ENCODE peak calls at places on chromosomes 12 and 14, in ten cellular contexts. H is HFF-Myc; Z is choroid plexus epithelial cell; P is osteocyte; C is GM12878; J is foreskin fibroblast; T is nephron progenitor cell; S is CD8-positive, alpha-beta T cell; U is cardiac muscle cell; A is mammary epithelial cell. W is an unnamed sample.

GRCh38 chr14:60092516-60092915 is 793 bp downstream of the PCNX4 start:
- DNase-seq in H (no peak), Z (peak; percentile 59), P (no peak), C (no peak), J (no peak), T (peak; percentile 10), S (no peak), U (peak; percentile 49), A (no peak), W (peak; percentile 29)

GRCh38 chr12:28578361-28578760 is 388.1 kb downstream of the CCDC91 start:
- DNase-seq in H (no peak), Z (peak; percentile 25), P (no peak), C (no peak), J (peak; percentile 40), T (no peak), S (no peak), U (no peak), A (no peak), W (no peak)

GRCh38 chr12:14960548-14961465 is 594 bp downstream of the ARHGDIB start:
- DNase-seq in H (no peak), Z (peak; percentile 48), P (no peak), C (no peak), J (no peak), T (no peak), S (peak; percentile 59), U (peak; percentile 86), A (peak; percentile 48), W (no peak)

GRCh38 chr14:64645220-64645891 is 58.9 kb upstream of the PLEKHG3 start:
- DNase-seq in H (peak; percentile 97), Z (peak; percentile 98), P (peak; percentile 88), C (no peak), J (peak; percentile 89), T (peak; percentile 36), S (no peak), U (peak; percentile 95), A (peak; percentile 64), W (peak; percentile 94)

GRCh38 chr12:42236017-42236416 is 2.0 kb downstream of the YAF2 start:
- DNase-seq in H (no peak), Z (peak; percentile 30), P (no peak), C (no peak), J (no peak), T (no peak), S (no peak), U (peak; percentile 16), A (no peak), W (no peak)

GRCh38 chr12:131101703-131102492 is 148.2 kb downstream of the ADGRD1 start:
- DNase-seq in H (no peak), Z (no peak), P (peak; percentile 80), C (peak; percentile 71), J (no peak), T (no peak), S (no peak), U (no peak), A (no peak), W (no peak)

GRCh38 chr14:43647302-43647701 is 859.8 kb downstream of the FSCB start:
- DNase-seq in H (no peak), Z (no peak), P (no peak), C (no peak), J (no peak), T (no peak), S (no peak), U (no peak), A (no peak), W (no peak)

GRCh38 chr12:1517007-1517406 is 77.4 kb downstream of the FBXL14 start:
- DNase-seq in H (no peak), Z (peak; percentile 75), P (no peak), C (no peak), J (peak; percentile 83), T (peak; percentile 60), S (no peak), U (peak; percentile 55), A (peak; percentile 93), W (peak; percentile 87)

GRCh38 chr12:51788876-51789275 is 59.6 kb downstream of the FIGNL2 start:
- DNase-seq in H (no peak), Z (peak; percentile 30), P (no peak), C (no peak), J (peak; percentile 75), T (no peak), S (no peak), U (peak; percentile 32), A (peak; percentile 51), W (peak; percentile 60)

GRCh38 chr14:73895939-73896338 is 9.3 kb downstream of the ZNF410 start:
- DNase-seq in H (no peak), Z (no peak), P (no peak), C (no peak), J (no peak), T (no peak), S (no peak), U (no peak), A (no peak), W (no peak)

GRCh38 chr14:69994002-69994401 is 114.8 kb downstream of the SMOC1 start:
- DNase-seq in H (no peak), Z (peak; percentile 26), P (no peak), C (no peak), J (no peak), T (no peak), S (no peak), U (no peak), A (no peak), W (no peak)

GRCh38 chr12:14843425-14843887 is at the start of gene ART4:
- DNase-seq in H (no peak), Z (no peak), P (no peak), C (no peak), J (no peak), T (no peak), S (no peak), U (peak; percentile 73), A (no peak), W (no peak)

GRCh38 chr12:121033625-121034349 is 5.3 kb downstream of the OASL start:
- DNase-seq in H (no peak), Z (peak; percentile 18), P (no peak), C (peak; percentile 38), J (peak; percentile 45), T (no peak), S (peak; percentile 78), U (peak; percentile 42), A (peak; percentile 92), W (no peak)

GRCh38 chr12:124761876-124762275 is 101.8 kb downstream of the SCARB1 start:
- DNase-seq in H (no peak), Z (peak; percentile 48), P (no peak), C (no peak), J (no peak), T (no peak), S (no peak), U (peak; percentile 41), A (no peak), W (no peak)

GRCh38 chr14:103401223-103402214 is 16.3 kb downstream of the MARK3 start:
- DNase-seq in H (peak; percentile 57), Z (peak; percentile 92), P (no peak), C (no peak), J (peak; percentile 87), T (peak; percentile 17), S (no peak), U (peak; percentile 73), A (peak; percentile 85), W (peak; percentile 77)

GRCh38 chr12:12451063-12451462 is 94.2 kb downstream of the BORCS5 start:
- DNase-seq in H (no peak), Z (no peak), P (no peak), C (no peak), J (no peak), T (no peak), S (no peak), U (no peak), A (no peak), W (no peak)

GRCh38 chr12:107822356-107822755 is 47.9 kb downstream of the ASCL4 start:
- DNase-seq in H (no peak), Z (no peak), P (peak; percentile 54), C (no peak), J (no peak), T (no peak), S (no peak), U (no peak), A (no peak), W (no peak)

GRCh38 chr12:104263580-104264358 is 39.8 kb upstream of the EID3 start:
- DNase-seq in H (peak; percentile 94), Z (peak; percentile 41), P (no peak), C (no peak), J (peak; percentile 75), T (no peak), S (no peak), U (peak; percentile 51), A (peak; percentile 92), W (no peak)

DNA sequence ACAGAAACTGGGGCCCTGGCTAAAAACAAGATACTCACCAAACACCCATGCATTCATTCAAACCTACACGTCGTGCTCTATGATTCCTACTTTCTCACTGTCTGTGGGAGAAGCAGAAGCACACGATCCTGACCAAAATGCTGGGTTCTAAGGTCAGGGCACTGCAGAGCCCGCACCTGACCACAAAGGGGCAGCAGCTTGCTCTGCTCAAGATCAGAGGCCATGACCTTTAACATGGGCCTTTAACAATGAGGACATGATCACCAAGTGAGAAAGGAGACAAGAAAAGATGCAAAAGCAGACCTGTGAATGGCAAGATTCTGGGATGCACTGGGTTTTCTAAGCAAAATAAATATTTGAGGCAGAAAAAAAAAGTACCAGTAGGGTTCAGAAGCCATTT is 40.1 kb upstream of the VPS33A start:
- DNase-seq in H (no peak), Z (no peak), P (no peak), C (no peak), J (no peak), T (peak; percentile 14), S (no peak), U (no peak), A (no peak), W (no peak)
- TF ChIP-seq CTCF in H (no peak), Z (no peak), P (no peak), C (peak; percentile 33), J (no peak), T (peak; percentile 19), S (no peak), U (no peak), A (no peak), W (no peak)

DNA sequence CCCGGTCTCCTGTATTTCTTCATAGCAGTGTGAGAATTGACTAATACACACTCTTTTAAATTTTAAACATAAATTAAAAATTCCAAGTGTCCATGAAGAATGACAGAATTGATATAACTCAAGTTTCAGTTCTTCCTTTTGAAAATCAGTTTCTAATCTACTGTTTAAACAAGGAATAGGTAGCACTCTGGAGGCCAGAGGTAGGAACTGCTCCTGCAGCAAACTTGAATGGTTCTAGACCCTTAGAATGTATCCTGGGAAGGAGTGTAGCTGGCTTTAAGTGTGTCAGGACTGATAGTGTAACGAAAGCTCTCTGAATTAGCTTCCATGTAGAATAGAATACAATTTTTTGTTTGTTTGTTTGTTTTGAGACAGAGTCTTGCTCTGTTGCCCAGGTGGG is 76.8 kb downstream of the AKAP6 start:
- DNase-seq in H (no peak), Z (no peak), P (no peak), C (no peak), J (no peak), T (no peak), S (no peak), U (no peak), A (no peak), W (no peak)
- TF ChIP-seq CTCF in H (no peak), Z (peak; percentile 20), P (no peak), C (peak; percentile 24), J (no peak), T (no peak), S (no peak), U (no peak), A (no peak), W (peak; percentile 13)

GRCh38 chr12:17361224-17361623 is 728.8 kb downstream of the RERGL start:
- DNase-seq in H (no peak), Z (no peak), P (no peak), C (no peak), J (no peak), T (no peak), S (no peak), U (no peak), A (no peak), W (no peak)
- TF ChIP-seq CTCF in H (no peak), Z (no peak), P (no peak), C (no peak), J (no peak), T (no peak), S (no peak), U (no peak), A (no peak), W (no peak)

GRCh38 chr12:31658743-31659086 is 773 bp upstream of the ETFBKMT start:
- DNase-seq in H (no peak), Z (no peak), P (no peak), C (no peak), J (no peak), T (no peak), S (no peak), U (no peak), A (no peak), W (no peak)
- TF ChIP-seq CTCF in H (no peak), Z (no peak), P (no peak), C (no peak), J (no peak), T (no peak), S (no peak), U (no peak), A (no peak), W (no peak)

W was measured in brain microvascular endothelial cell.